ENCODE peak calls at places on chromosome 22, in seven cellular contexts. One of them, this sample, is unnamed.

GRCh38 chr22:42969348-42969975 is 45.5 kb downstream of the PACSIN2 start:
- DNase-seq in activated CD8-positive, alpha-beta T cell treated with anti-CD3 and anti-CD28 coated beads, Interleukin-2, amount 10 ng/mL, durations not matched to agents 7 days and 5 days: no peak
- DNase-seq in heart right ventricle: no peak
- DNase-seq in foreskin fibroblast: peak
- DNase-seq in germinal center: no peak
- DNase-seq in choroid plexus epithelial cell: peak
- DNase-seq in DMS153: no peak
- DNase-seq in this sample: no peak

GRCh38 chr22:20509344-20510047 is 2.1 kb downstream of the MED15 start:
- DNase-seq in activated CD8-positive, alpha-beta T cell treated with anti-CD3 and anti-CD28 coated beads, Interleukin-2, amount 10 ng/mL, durations not matched to agents 7 days and 5 days: peak
- DNase-seq in DMS153: no peak
- DNase-seq in foreskin fibroblast: peak
- DNase-seq in heart right ventricle: peak
- DNase-seq in germinal center: peak
- DNase-seq in choroid plexus epithelial cell: peak
- DNase-seq in this sample: peak

GRCh38 chr22:32100711-32101110 is 57.6 kb downstream of the SLC5A1 start:
- DNase-seq in foreskin fibroblast: no peak
- DNase-seq in activated CD8-positive, alpha-beta T cell treated with anti-CD3 and anti-CD28 coated beads, Interleukin-2, amount 10 ng/mL, durations not matched to agents 7 days and 5 days: no peak
- DNase-seq in heart right ventricle: no peak
- DNase-seq in DMS153: no peak
- DNase-seq in germinal center: no peak
- DNase-seq in choroid plexus epithelial cell: no peak
- DNase-seq in this sample: no peak

GRCh38 chr22:11627436-11627797 is 3900.6 kb upstream of the OR11H1 start:
- DNase-seq in heart right ventricle: no peak
- DNase-seq in activated CD8-positive, alpha-beta T cell treated with anti-CD3 and anti-CD28 coated beads, Interleukin-2, amount 10 ng/mL, durations not matched to agents 7 days and 5 days: no peak
- DNase-seq in DMS153: no peak
- DNase-seq in foreskin fibroblast: no peak
- DNase-seq in germinal center: no peak
- DNase-seq in choroid plexus epithelial cell: peak
- DNase-seq in this sample: peak

GRCh38 chr22:35742342-35743100 is 24.8 kb downstream of the APOL5 start:
- DNase-seq in DMS153: no peak
- DNase-seq in activated CD8-positive, alpha-beta T cell treated with anti-CD3 and anti-CD28 coated beads, Interleukin-2, amount 10 ng/mL, durations not matched to agents 7 days and 5 days: no peak
- DNase-seq in heart right ventricle: peak
- DNase-seq in foreskin fibroblast: peak
- DNase-seq in germinal center: no peak
- DNase-seq in choroid plexus epithelial cell: peak
- DNase-seq in this sample: peak

GRCh38 chr22:20653795-20654342 is 120.0 kb upstream of the SERPIND1 start:
- DNase-seq in DMS153: no peak
- DNase-seq in heart right ventricle: no peak
- DNase-seq in choroid plexus epithelial cell: no peak
- DNase-seq in germinal center: no peak
- DNase-seq in foreskin fibroblast: no peak
- DNase-seq in activated CD8-positive, alpha-beta T cell treated with anti-CD3 and anti-CD28 coated beads, Interleukin-2, amount 10 ng/mL, durations not matched to agents 7 days and 5 days: no peak
- DNase-seq in this sample: no peak

GRCh38 chr22:24099661-24100060 is 81.6 kb upstream of the SUSD2 start:
- DNase-seq in DMS153: no peak
- DNase-seq in germinal center: no peak
- DNase-seq in activated CD8-positive, alpha-beta T cell treated with anti-CD3 and anti-CD28 coated beads, Interleukin-2, amount 10 ng/mL, durations not matched to agents 7 days and 5 days: no peak
- DNase-seq in heart right ventricle: peak
- DNase-seq in choroid plexus epithelial cell: no peak
- DNase-seq in foreskin fibroblast: no peak
- DNase-seq in this sample: peak

GRCh38 chr22:24515025-24515338 is 19.9 kb downstream of the UPB1 start:
- DNase-seq in choroid plexus epithelial cell: no peak
- DNase-seq in foreskin fibroblast: no peak
- DNase-seq in activated CD8-positive, alpha-beta T cell treated with anti-CD3 and anti-CD28 coated beads, Interleukin-2, amount 10 ng/mL, durations not matched to agents 7 days and 5 days: no peak
- DNase-seq in germinal center: no peak
- DNase-seq in heart right ventricle: no peak
- DNase-seq in DMS153: no peak
- DNase-seq in this sample: no peak

GRCh38 chr22:33658775-33659174 is 261.5 kb downstream of the LARGE1 start:
- DNase-seq in heart right ventricle: peak
- DNase-seq in DMS153: no peak
- DNase-seq in activated CD8-positive, alpha-beta T cell treated with anti-CD3 and anti-CD28 coated beads, Interleukin-2, amount 10 ng/mL, durations not matched to agents 7 days and 5 days: no peak
- DNase-seq in foreskin fibroblast: no peak
- DNase-seq in choroid plexus epithelial cell: peak
- DNase-seq in germinal center: no peak
- DNase-seq in this sample: peak

GRCh38 chr22:21073023-21073422 is 27.3 kb downstream of the LRRC74B start:
- DNase-seq in germinal center: no peak
- DNase-seq in foreskin fibroblast: no peak
- DNase-seq in activated CD8-positive, alpha-beta T cell treated with anti-CD3 and anti-CD28 coated beads, Interleukin-2, amount 10 ng/mL, durations not matched to agents 7 days and 5 days: no peak
- DNase-seq in DMS153: no peak
- DNase-seq in choroid plexus epithelial cell: no peak
- DNase-seq in heart right ventricle: no peak
- DNase-seq in this sample: no peak

GRCh38 chr22:40310081-40310770 is 36.1 kb upstream of the ADSL start:
- DNase-seq in heart right ventricle: no peak
- DNase-seq in germinal center: no peak
- DNase-seq in DMS153: no peak
- DNase-seq in choroid plexus epithelial cell: peak
- DNase-seq in foreskin fibroblast: peak
- DNase-seq in activated CD8-positive, alpha-beta T cell treated with anti-CD3 and anti-CD28 coated beads, Interleukin-2, amount 10 ng/mL, durations not matched to agents 7 days and 5 days: no peak
- DNase-seq in this sample: no peak

GRCh38 chr22:30392661-30393321 is 4.0 kb upstream of the SEC14L2 start:
- DNase-seq in activated CD8-positive, alpha-beta T cell treated with anti-CD3 and anti-CD28 coated beads, Interleukin-2, amount 10 ng/mL, durations not matched to agents 7 days and 5 days: peak
- DNase-seq in heart right ventricle: no peak
- DNase-seq in DMS153: no peak
- DNase-seq in germinal center: peak
- DNase-seq in choroid plexus epithelial cell: no peak
- DNase-seq in foreskin fibroblast: peak
- DNase-seq in this sample: no peak

GRCh38 chr22:28909375-28909774 is 26.0 kb downstream of the ZNRF3 start:
- DNase-seq in choroid plexus epithelial cell: peak
- DNase-seq in germinal center: no peak
- DNase-seq in foreskin fibroblast: no peak
- DNase-seq in heart right ventricle: no peak
- DNase-seq in activated CD8-positive, alpha-beta T cell treated with anti-CD3 and anti-CD28 coated beads, Interleukin-2, amount 10 ng/mL, durations not matched to agents 7 days and 5 days: peak
- DNase-seq in DMS153: no peak
- DNase-seq in this sample: no peak

GRCh38 chr22:29032584-29032983 is 29.0 kb downstream of the C22orf31 start:
- DNase-seq in germinal center: no peak
- DNase-seq in activated CD8-positive, alpha-beta T cell treated with anti-CD3 and anti-CD28 coated beads, Interleukin-2, amount 10 ng/mL, durations not matched to agents 7 days and 5 days: no peak
- DNase-seq in choroid plexus epithelial cell: no peak
- DNase-seq in foreskin fibroblast: peak
- DNase-seq in heart right ventricle: no peak
- DNase-seq in DMS153: peak
- DNase-seq in this sample: peak

GRCh38 chr22:41619979-41620645 is 731 bp downstream of the DESI1 start:
- DNase-seq in heart right ventricle: peak
- DNase-seq in DMS153: no peak
- DNase-seq in germinal center: peak
- DNase-seq in choroid plexus epithelial cell: no peak
- DNase-seq in foreskin fibroblast: peak
- DNase-seq in activated CD8-positive, alpha-beta T cell treated with anti-CD3 and anti-CD28 coated beads, Interleukin-2, amount 10 ng/mL, durations not matched to agents 7 days and 5 days: peak
- DNase-seq in this sample: peak

GRCh38 chr22:36088292-36088691 is 59.7 kb upstream of the RBFOX2 start:
- DNase-seq in foreskin fibroblast: no peak
- DNase-seq in heart right ventricle: no peak
- DNase-seq in activated CD8-positive, alpha-beta T cell treated with anti-CD3 and anti-CD28 coated beads, Interleukin-2, amount 10 ng/mL, durations not matched to agents 7 days and 5 days: no peak
- DNase-seq in germinal center: no peak
- DNase-seq in choroid plexus epithelial cell: no peak
- DNase-seq in DMS153: no peak
- DNase-seq in this sample: no peak

GRCh38 chr22:29938285-29938693 is 55.3 kb downstream of the MTMR3 start:
- DNase-seq in activated CD8-positive, alpha-beta T cell treated with anti-CD3 and anti-CD28 coated beads, Interleukin-2, amount 10 ng/mL, durations not matched to agents 7 days and 5 days: no peak
- DNase-seq in germinal center: peak
- DNase-seq in foreskin fibroblast: no peak
- DNase-seq in choroid plexus epithelial cell: peak
- DNase-seq in DMS153: no peak
- DNase-seq in heart right ventricle: no peak
- DNase-seq in this sample: no peak